ENCODE peak calls at places on chromosomes 2 and 18, in ten cellular contexts. W, B, Y, G, T, J, R, F, Z and U are unnamed samples.

GRCh38 chr2:160275646-160276045 is 75.6 kb upstream of the ITGB6 start:
- DNase-seq in B (peak; percentile 45), J (no peak), R (no peak), Z (no peak), Y (no peak), G (no peak), W (no peak), F (no peak), T (no peak), U (no peak)

GRCh38 chr18:49227456-49227855 is 233.0 kb downstream of the DYM start:
- DNase-seq in Z (no peak), T (no peak), F (peak; percentile 53), J (no peak), G (no peak), B (no peak), R (no peak), W (no peak), Y (peak; percentile 60), U (no peak)

GRCh38 chr18:78898635-78899034 is 81.0 kb upstream of the SALL3 start:
- DNase-seq in R (no peak), B (no peak), T (no peak), W (no peak), Z (no peak), F (no peak), G (no peak), Y (no peak), J (no peak), U (no peak)

GRCh38 chr2:37325625-37326071 is 1.0 kb upstream of the PRKD3 start:
- DNase-seq in B (no peak), R (peak; percentile 16), G (no peak), Y (no peak), T (no peak), W (no peak), J (no peak), Z (no peak), F (no peak), U (no peak)

GRCh38 chr2:213187833-213188532 is 36.6 kb upstream of the IKZF2 start:
- DNase-seq in Y (no peak), G (no peak), J (no peak), T (no peak), R (peak; percentile 71), W (no peak), B (peak; percentile 52), F (no peak), Z (no peak), U (no peak)

GRCh38 chr2:171810409-171810993 is 83.5 kb downstream of the SLC25A12 start:
- DNase-seq in F (no peak), Z (no peak), Y (no peak), R (no peak), G (no peak), B (no peak), W (no peak), T (no peak), J (no peak), U (no peak)

GRCh38 chr2:26075173-26075572 is 41.3 kb downstream of the RAB10 start:
- DNase-seq in G (peak; percentile 50), R (no peak), W (no peak), B (no peak), J (no peak), F (no peak), Z (no peak), T (no peak), Y (no peak), U (no peak)

GRCh38 chr2:158743466-158743865 is 51.7 kb upstream of the DAPL1 start:
- DNase-seq in Y (no peak), Z (no peak), R (no peak), F (no peak), W (peak; percentile 44), G (no peak), T (no peak), J (no peak), B (no peak), U (no peak)

GRCh38 chr2:62198237-62198633 is 2.3 kb downstream of the B3GNT2 start:
- DNase-seq in F (no peak), Y (no peak), R (no peak), B (no peak), W (no peak), Z (no peak), T (no peak), J (no peak), G (no peak), U (no peak)

GRCh38 chr2:138501427-138502252 is at the start of gene SPOPL:
- DNase-seq in G (peak; percentile 96), T (peak; percentile 91), R (peak; percentile 92), J (peak; percentile 94), F (peak; percentile 95), Y (peak; percentile 95), B (peak; percentile 89), W (peak; percentile 95), Z (peak; percentile 95), U (peak; percentile 88)

GRCh38 chr18:41371718-41372117 is 583.3 kb upstream of the PIK3C3 start:
- DNase-seq in R (no peak), F (no peak), Z (peak; percentile 74), B (no peak), T (no peak), Y (no peak), J (no peak), W (no peak), G (no peak), U (no peak)

GRCh38 chr2:39517102-39517436 is 80.0 kb upstream of the MAP4K3 start:
- DNase-seq in G (no peak), J (no peak), T (no peak), W (no peak), Y (no peak), R (no peak), Z (no peak), F (no peak), B (no peak), U (no peak)

GRCh38 chr2:39515897-39516346 is 78.8 kb upstream of the MAP4K3 start:
- DNase-seq in T (no peak), W (no peak), Y (no peak), J (no peak), R (no peak), G (no peak), Z (no peak), B (no peak), F (no peak), U (no peak)

GRCh38 chr2:39516347-39517101 is 79.4 kb upstream of the MAP4K3 start:
- DNase-seq in B (no peak), J (peak; percentile 48), F (no peak), W (peak; percentile 62), Z (peak; percentile 78), R (peak; percentile 41), Y (peak; percentile 29), G (no peak), T (no peak), U (peak; percentile 75)

GRCh38 chr2:39515273-39515896 is 78.3 kb upstream of the MAP4K3 start:
- DNase-seq in G (peak; percentile 38), F (no peak), B (no peak), Y (no peak), W (no peak), Z (no peak), J (no peak), T (no peak), R (no peak), U (no peak)

GRCh38 chr2:39517622-39518021 is 80.5 kb upstream of the MAP4K3 start:
- DNase-seq in G (no peak), J (no peak), W (no peak), Y (no peak), R (no peak), B (no peak), T (no peak), F (no peak), Z (no peak), U (no peak)
- H3K27ac ChIP-seq in G (no peak overlapping the region), J (peak overlapping the region; percentile 81), W (no peak overlapping the region), Y (peak overlapping the region; percentile 67), R (peak overlapping the region; percentile 48), B (peak overlapping the region; percentile 6), T (no peak overlapping the region), F (no peak overlapping the region), Z (no peak overlapping the region), U (peak overlapping the region; percentile 61)

GRCh38 chr2:72888438-72889202 is 1.4 kb downstream of the SPR start:
- DNase-seq in B (no peak), R (no peak), T (no peak), G (no peak), W (no peak), Z (no peak), F (no peak), J (no peak), Y (no peak), U (no peak)
- H3K4me3 ChIP-seq in B (peak overlapping the region; percentile 77), R (no peak overlapping the region), T (peak overlapping the region; percentile 79), G (peak overlapping the region; percentile 85), W (peak overlapping the region; percentile 47), Z (no peak overlapping the region), F (no peak overlapping the region), J (no peak overlapping the region), Y (peak overlapping the region; percentile 70), U (peak overlapping the region; percentile 83)

DNA sequence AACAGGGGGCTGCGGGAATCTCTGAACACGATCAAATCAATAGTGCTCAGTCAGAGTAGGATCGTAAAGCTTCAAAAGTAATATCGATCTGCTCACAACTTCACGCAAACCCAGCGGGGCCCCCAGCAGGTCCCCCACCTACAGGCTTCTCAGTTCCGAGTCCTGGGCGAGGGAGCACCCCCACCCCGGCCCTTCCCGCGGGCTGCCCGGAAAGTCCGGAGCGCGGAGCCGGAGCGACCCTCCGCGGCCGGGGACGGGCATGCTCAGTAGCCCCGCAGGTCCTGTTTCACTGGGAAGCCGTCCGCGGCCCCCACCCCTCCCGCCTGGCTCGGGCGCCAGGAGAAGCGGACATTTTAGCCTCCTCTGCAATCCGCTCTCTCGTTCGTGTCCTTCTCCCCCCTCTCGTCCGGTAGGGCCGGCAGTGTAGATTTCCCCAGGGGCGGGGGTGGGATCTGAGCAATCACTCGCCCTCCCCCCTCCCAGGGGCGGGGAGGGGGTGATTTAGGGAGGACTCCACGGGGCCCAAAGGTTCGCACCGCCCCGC is 3.3 kb upstream of the SPRED2 start:
- DNase-seq in F (peak; percentile 84), G (peak; percentile 88), B (peak; percentile 87), W (peak; percentile 93), J (peak; percentile 91), Y (peak; percentile 85), Z (peak; percentile 91), T (peak; percentile 82), R (peak; percentile 89), U (peak; percentile 93)
- TF ChIP-seq POLR2A in F (no peak), G (no peak), B (peak; percentile 39), W (peak; percentile 89), J (peak; percentile 39), Y (no peak), Z (peak; percentile 44), T (peak; percentile 53), R (peak; percentile 65), U (peak; percentile 78)

DNA sequence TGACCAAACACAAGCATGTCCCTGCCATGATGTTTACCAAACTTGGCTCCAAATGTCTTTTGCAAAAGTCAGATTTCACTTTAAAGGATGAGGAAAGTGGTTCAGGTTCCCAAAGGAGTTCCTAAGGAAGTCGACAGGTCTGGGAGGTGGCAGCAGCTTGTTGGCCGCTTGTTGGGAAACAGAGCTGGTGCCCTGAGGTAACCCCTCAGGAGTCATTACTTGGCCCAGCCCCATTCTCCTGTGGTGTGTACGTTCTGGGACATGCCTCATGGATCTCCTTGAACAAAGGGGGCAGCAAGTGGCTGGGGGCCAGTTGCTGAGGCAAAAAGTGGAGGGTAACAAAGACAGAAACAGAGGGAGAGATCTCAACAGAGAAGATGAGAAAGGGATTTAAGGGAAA is 10.9 kb downstream of the TMBIM1 start:
- DNase-seq in W (no peak), R (peak; percentile 87), F (no peak), B (no peak), Y (no peak), T (no peak), G (no peak), Z (peak; percentile 90), J (no peak), U (no peak)
- H3K27ac ChIP-seq in W (no peak overlapping the region), R (peak overlapping the region; percentile 97), F (no peak overlapping the region), B (no peak overlapping the region), Y (peak overlapping the region; percentile 96), T (peak overlapping the region; percentile 97), G (no peak overlapping the region), Z (peak overlapping the region; percentile 21), J (peak overlapping the region; percentile 100), U (peak overlapping the region; percentile 98)